ENCODE peak calls at places on chromosomes 7 and 10, in ten cellular contexts. U, Y, J, E, M, B, W, P, V and S are unnamed samples. For H3K4me1 and H3K36me3, the result is how much of the 10 kb centered on the place peaks cover.

GRCh38 chr10:85137253-85137652 is 808.9 kb downstream of the CCSER2 start:
- DNase-seq in U (no peak), Y (no peak), J (no peak), E (no peak), M (no peak), B (no peak), W (no peak), P (no peak), V (no peak), S (no peak)

GRCh38 chr10:19930936-19931859 is 115.0 kb downstream of the PLXDC2 start:
- DNase-seq in U (no peak), Y (no peak), J (peak), E (peak), M (no peak), B (no peak), W (no peak), P (no peak), V (no peak), S (no peak)

GRCh38 chr7:24881622-24882021 is 98.4 kb downstream of the OSBPL3 start:
- DNase-seq in U (no peak), Y (no peak), J (no peak), E (no peak), M (no peak), B (no peak), W (no peak), P (no peak), V (no peak), S (peak)

GRCh38 chr10:79331226-79331625 is 16.0 kb upstream of the PPIF start:
- DNase-seq in U (peak), Y (peak), J (no peak), E (no peak), M (no peak), B (no peak), W (no peak), P (no peak), V (no peak), S (no peak)

GRCh38 chr7:8433477-8434289 is at the start of gene NXPH1:
- DNase-seq in U (no peak), Y (no peak), J (peak), E (no peak), M (no peak), B (no peak), W (no peak), P (no peak), V (no peak), S (peak)

GRCh38 chr7:117269895-117270294 is 53.0 kb downstream of the WNT2 start:
- DNase-seq in U (no peak), Y (no peak), J (no peak), E (no peak), M (no peak), B (no peak), W (no peak), P (no peak), V (no peak), S (no peak)

GRCh38 chr7:96308950-96309263 is 13.0 kb downstream of the SLC25A13 start:
- DNase-seq in U (no peak), Y (no peak), J (no peak), E (no peak), M (no peak), B (no peak), W (no peak), P (no peak), V (no peak), S (no peak)

GRCh38 chr10:59905066-59905734 is 1.2 kb downstream of the CCDC6 start:
- DNase-seq in U (peak), Y (peak), J (peak), E (peak), M (peak), B (no peak), W (no peak), P (no peak), V (no peak), S (peak)

GRCh38 chr10:79089579-79090110 is 20.9 kb downstream of the ZMIZ1 start:
- DNase-seq in U (no peak), Y (no peak), J (no peak), E (no peak), M (no peak), B (no peak), W (no peak), P (no peak), V (no peak), S (no peak)

GRCh38 chr10:8719971-8720370 is 665.5 kb downstream of the GATA3 start:
- DNase-seq in U (no peak), Y (no peak), J (no peak), E (no peak), M (no peak), B (no peak), W (no peak), P (no peak), V (no peak), S (peak)

GRCh38 chr10:36280396-36280795 is 638.3 kb upstream of the FZD8 start:
- DNase-seq in U (no peak), Y (no peak), J (no peak), E (no peak), M (no peak), B (no peak), W (no peak), P (no peak), V (no peak), S (no peak)

GRCh38 chr10:31340343-31340742 is 21.3 kb downstream of the ZEB1 start:
- DNase-seq in U (no peak), Y (no peak), J (no peak), E (no peak), M (peak), B (no peak), W (no peak), P (no peak), V (no peak), S (no peak)

GRCh38 chr10:119655566-119656001 is 4.4 kb downstream of the BAG3 start:
- DNase-seq in U (no peak), Y (no peak), J (peak), E (peak), M (peak), B (no peak), W (peak), P (peak), V (peak), S (no peak)
- H3K4me1 ChIP-seq in U (under half), Y (half or more), J (under half), E (half or more), M (under half), B (half or more), W (half or more), P (half or more), V (half or more), S (half or more)

DNA sequence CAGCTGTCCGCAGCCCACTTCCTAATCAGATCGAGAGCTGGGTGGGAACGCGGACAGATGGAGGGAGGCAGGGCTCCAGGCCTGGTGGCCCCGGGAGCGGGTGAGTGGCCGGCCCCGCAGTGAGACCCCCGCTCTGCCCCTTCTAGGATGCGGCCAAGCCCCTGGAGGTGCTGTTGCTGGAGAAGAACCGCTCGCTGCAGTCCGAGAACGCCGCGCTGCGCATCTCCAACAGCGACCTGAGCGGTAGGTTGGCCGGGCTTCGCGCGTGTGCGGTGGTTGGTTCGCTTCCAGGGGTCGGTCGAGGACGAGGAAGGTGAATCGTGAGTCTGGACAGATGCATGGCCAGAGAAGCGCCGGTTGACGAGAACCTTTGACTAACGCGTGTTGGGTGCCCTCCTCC is 91.3 kb upstream of the SH2B2 start:
- DNase-seq in U (no peak), Y (no peak), J (no peak), E (no peak), M (no peak), B (no peak), W (no peak), P (no peak), V (no peak), S (no peak)
- H3K36me3 ChIP-seq in U (under half), Y (half or more), J (under half), E (under half), M (under half), B (under half), W (under half), P (half or more), V (half or more), S (half or more)

DNA sequence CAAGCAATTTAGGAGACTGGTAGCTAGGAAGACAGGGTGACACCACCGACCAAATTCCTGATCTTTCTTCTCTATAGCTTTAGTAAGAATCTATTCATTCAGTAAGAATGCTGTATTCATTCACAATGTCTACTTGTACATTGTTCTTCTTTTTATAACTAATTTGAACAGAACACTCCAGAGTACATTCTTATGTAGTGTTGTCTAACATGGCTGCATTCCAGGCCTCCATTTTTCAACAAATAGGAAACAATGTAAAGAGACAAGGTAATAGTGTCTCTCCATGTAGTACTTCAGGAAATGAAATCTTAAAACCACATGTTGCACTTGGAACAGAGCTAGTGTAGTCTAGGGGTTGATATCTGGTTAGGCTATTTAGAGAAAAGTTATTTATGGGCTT is 1.8 kb downstream of the VCL start:
- DNase-seq in U (no peak), Y (no peak), J (no peak), E (no peak), M (no peak), B (no peak), W (no peak), P (no peak), V (no peak), S (no peak)
- H3K4me1 ChIP-seq in U (under half), Y (under half), J (under half), E (under half), M (under half), B (half or more), W (under half), P (under half), V (half or more), S (under half)

DNA sequence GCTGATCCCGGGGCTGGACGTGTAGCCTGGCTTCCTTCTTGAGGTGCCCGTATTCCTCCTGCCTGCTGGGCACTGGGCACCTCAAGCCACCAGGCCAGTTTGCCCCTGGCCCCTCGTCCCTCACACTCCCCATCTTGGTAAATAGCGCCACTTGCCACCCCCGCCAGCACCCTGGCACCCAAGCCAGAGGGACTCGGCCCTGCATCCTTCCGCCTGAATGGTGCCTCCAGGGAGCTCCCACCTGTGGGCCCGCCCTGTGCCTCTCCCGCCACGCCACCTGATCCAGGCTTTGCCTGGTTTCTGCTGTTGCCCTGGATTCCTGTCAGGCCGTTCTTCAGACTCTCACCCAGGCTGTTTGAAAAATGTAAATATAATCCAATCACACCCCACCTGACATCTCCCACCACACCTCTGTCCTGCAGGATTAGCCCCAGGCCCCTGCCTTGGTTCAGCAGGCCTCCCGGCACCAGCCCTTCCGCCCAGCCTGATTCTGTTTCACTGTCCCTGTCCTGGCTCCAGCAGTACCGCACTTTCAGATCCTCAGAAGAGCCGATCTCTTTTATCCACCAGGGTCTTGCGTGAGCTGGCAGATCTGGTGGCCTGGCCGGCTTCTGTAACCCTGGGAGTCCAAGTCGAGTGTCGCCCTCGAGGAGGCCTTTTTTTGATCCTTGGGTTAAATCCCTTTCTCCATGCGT is 33.8 kb downstream of the WIPI2 start:
- DNase-seq in U (peak), Y (peak), J (no peak), E (no peak), M (no peak), B (no peak), W (no peak), P (no peak), V (no peak), S (no peak)
- H3K36me3 ChIP-seq in U (under half), Y (half or more), J (half or more), E (half or more), M (half or more), B (under half), W (under half), P (half or more), V (half or more), S (half or more)

DNA sequence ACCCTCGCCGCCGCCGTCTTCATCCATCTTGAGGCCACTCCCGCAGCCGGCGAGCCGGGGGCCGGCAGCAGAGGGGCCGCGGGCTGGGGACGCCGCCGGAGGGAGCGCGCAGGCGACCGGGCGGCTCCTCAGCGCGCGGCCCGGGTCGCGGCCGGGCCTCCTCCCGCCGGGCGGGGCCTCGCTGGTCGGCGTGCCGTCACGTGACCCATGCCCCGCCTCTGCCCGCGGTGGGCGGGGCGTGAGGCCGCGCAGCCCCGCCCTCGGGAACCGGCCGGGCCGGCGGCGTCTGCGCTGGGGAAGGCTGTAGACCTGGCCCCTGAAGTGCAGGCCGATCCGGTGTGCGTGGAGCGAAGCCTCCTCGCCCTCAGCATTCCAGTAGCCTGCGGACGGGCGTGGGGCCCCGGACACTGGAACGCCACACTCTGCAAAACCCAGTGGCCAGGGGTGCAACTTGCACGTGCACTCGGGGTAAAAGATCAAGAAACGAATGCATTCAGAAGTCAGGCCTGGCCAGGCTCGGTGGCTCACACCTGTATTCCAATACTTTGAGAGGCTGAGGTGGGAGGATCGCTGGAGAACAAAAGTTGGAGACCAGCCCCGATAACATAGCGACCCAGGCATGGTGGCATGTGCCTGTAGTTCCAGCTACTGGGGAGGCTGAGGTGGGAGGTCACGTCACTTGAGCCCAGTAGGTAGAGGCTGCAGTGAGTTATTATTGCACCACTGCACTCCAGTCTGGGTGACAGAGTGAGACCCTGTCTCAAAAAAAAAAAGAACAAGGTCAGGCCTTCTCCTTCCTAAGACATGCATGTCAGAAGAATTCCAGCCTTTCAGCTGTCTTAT is at the start of gene CYTH3:
- DNase-seq in U (peak), Y (peak), J (peak), E (peak), M (peak), B (no peak), W (peak), P (peak), V (peak), S (peak)
- H3K4me1 ChIP-seq in U (under half), Y (under half), J (under half), E (under half), M (under half), B (under half), W (under half), P (under half), V (under half), S (under half)

GRCh38 chr10:97761331-97761865 is 10.4 kb downstream of the SFRP5 start:
- DNase-seq in U (peak), Y (no peak), J (no peak), E (no peak), M (no peak), B (no peak), W (no peak), P (no peak), V (no peak), S (peak)
- H3K36me3 ChIP-seq in U (under half), Y (under half), J (under half), E (under half), M (under half), B (under half), W (under half), P (under half), V (half or more), S (under half)

DNA sequence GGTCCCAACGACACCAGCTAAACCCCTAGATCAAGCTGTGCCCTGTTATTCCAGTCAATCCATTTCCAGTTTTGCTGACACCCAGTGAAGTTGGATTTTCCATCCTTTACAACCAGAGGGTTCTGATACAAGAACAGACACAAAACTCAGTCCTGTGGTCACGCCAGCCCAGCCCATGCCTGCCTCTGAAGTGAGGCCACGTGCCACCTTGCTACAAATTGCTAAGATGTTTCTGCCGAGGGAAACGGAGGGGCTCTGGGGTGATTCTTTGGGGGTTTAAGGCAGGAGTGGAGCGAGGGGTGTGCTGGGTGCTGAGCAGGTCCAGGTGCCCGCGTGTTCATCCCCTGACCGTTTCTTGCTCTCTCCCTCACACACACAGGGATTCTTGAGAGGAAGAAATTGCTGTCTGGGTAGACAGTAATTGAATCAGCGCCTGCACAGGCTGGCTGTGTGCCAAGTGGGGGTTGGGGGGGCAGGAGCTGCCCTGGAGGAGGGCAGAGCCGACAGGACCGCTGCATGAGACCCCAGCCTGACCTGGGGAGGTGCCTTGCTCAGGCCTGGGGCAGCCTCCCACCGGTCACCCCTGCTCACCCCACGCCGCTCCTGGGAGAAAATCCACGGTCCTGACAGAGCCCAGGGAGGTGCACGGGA is 38.1 kb downstream of the ADAP1 start:
- DNase-seq in U (peak), Y (peak), J (peak), E (peak), M (peak), B (no peak), W (no peak), P (no peak), V (no peak), S (no peak)
- H3K4me1 ChIP-seq in U (under half), Y (under half), J (under half), E (under half), M (under half), B (under half), W (under half), P (under half), V (under half), S (under half)

GRCh38 chr10:26503911-26504310 is 65.8 kb downstream of the APBB1IP start:
- DNase-seq in U (no peak), Y (no peak), J (no peak), E (no peak), M (peak), B (no peak), W (no peak), P (no peak), V (no peak), S (peak)
- H3K36me3 ChIP-seq in U (under half), Y (under half), J (under half), E (under half), M (under half), B (under half), W (under half), P (under half), V (under half), S (under half)

GRCh38 chr7:2239242-2239641 is 2.8 kb downstream of the MRM2 start:
- DNase-seq in U (no peak), Y (no peak), J (no peak), E (no peak), M (no peak), B (no peak), W (no peak), P (no peak), V (no peak), S (no peak)

GRCh38 chr7:2243483-2243840 is 1.4 kb downstream of the NUDT1 start:
- DNase-seq in U (no peak), Y (no peak), J (no peak), E (no peak), M (no peak), B (no peak), W (no peak), P (no peak), V (no peak), S (no peak)

GRCh38 chr7:2242541-2243482 is 786 bp downstream of the NUDT1 start:
- DNase-seq in U (no peak), Y (no peak), J (no peak), E (peak), M (no peak), B (no peak), W (peak), P (no peak), V (no peak), S (peak)

GRCh38 chr7:2244404-2244803 is 2.4 kb downstream of the NUDT1 start:
- DNase-seq in U (no peak), Y (no peak), J (no peak), E (no peak), M (no peak), B (no peak), W (no peak), P (no peak), V (no peak), S (no peak)

DNA sequence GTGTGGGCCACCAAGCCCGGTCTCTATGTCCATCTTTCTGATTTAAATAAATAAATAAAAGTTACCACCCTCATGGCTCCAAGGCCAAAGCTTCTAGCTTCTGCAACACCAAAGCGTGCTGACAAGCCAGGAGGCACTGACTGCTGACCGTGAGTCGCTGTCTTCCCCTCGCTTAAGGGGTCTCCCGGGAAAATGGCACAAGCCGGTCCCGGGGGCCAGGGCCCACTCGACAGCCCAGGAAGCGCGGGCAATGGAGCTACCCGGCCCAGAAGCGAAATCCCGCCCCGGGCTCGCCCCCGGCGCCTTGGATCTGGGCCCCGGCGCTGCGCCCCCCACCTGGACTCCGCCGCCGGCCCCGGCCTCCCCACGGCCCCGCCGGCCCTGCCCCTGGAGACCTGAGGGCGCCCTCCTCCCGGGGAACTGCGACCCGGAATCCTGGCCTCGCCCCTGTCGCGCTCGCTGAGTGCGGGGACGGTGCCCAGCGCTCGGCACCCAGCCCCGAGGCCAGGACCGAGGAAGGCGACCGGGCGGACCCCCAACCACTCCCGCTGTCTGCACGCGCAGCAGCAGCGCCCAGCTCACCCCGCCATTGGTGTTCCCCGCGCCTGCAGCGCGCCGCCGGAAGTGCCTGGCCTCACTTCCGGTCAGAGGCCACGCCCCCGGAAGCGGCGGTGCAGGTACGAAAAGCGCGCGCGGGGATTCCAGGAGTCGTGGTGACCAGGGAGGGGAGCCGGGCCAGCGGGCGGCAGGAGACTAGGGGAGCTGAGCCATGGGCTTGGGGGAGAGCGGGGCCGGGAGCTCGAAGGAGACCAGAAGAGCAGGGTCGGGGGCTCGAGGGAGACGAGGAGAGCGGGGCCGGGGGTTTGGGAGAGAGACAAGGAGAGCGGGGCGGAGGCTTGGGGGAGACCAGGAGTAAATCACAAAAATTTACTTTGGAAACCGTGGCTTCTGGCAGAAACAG is at the start of the genes MRM2 and NUDT1:
- DNase-seq in U (peak), Y (peak), J (peak), E (peak), M (no peak), B (no peak), W (peak), P (peak), V (peak), S (peak)
- H3K4me1 ChIP-seq in U (under half), Y (under half), J (under half), E (under half), M (under half), B (under half), W (under half), P (under half), V (under half), S (under half)